ENCODE peak calls at places on chromosomes 11 and 22, in ten cellular contexts. I, Q, O, X, B, P, D, C, U and S are unnamed samples.

GRCh38 chr11:76240143-76240505 is 33.8 kb upstream of the WNT11 start:
- DNase-seq in C (no peak), D (no peak), U (no peak), O (no peak), X (no peak), P (no peak), Q (no peak), B (no peak), I (no peak), S (no peak)

GRCh38 chr11:33690290-33691050 is 10.2 kb downstream of the C11orf91 start:
- DNase-seq in B (peak), U (no peak), D (peak), X (no peak), I (no peak), Q (peak), P (peak), O (peak), C (no peak), S (no peak)

GRCh38 chr22:39593061-39593930 is 22.7 kb downstream of the CACNA1I start:
- DNase-seq in D (peak), P (no peak), B (peak), U (no peak), I (no peak), O (no peak), C (no peak), X (no peak), Q (peak), S (no peak)

GRCh38 chr11:75603791-75604736 is 42.0 kb downstream of the SERPINH1 start:
- DNase-seq in P (no peak), C (no peak), D (peak), B (peak), U (no peak), O (no peak), I (no peak), X (no peak), Q (peak), S (no peak)

GRCh38 chr11:19422257-19422656 is 181.5 kb upstream of the E2F8 start:
- DNase-seq in O (no peak), U (no peak), B (no peak), I (no peak), X (no peak), C (no peak), Q (no peak), P (no peak), D (no peak), S (no peak)

GRCh38 chr11:102345923-102346322 is 1.1 kb upstream of the BIRC2 start:
- DNase-seq in Q (peak), B (peak), D (peak), C (no peak), P (no peak), X (no peak), U (no peak), O (no peak), I (no peak), S (no peak)

GRCh38 chr11:129225190-129225589 is 33.1 kb upstream of the ARHGAP32 start:
- DNase-seq in I (no peak), O (no peak), X (no peak), D (peak), B (no peak), Q (no peak), C (no peak), P (no peak), U (no peak), S (no peak)

GRCh38 chr11:102664001-102664752 is 39.0 kb upstream of the MMP20 start:
- DNase-seq in C (no peak), X (peak), O (no peak), P (no peak), Q (no peak), I (peak), B (no peak), D (peak), U (no peak), S (peak)

GRCh38 chr11:120562806-120563425 is 51.4 kb downstream of the GRIK4 start:
- DNase-seq in P (no peak), C (no peak), X (no peak), O (no peak), I (no peak), Q (no peak), B (no peak), U (no peak), D (no peak), S (no peak)

GRCh38 chr11:114132944-114133394 is 73.5 kb downstream of the ZBTB16 start:
- DNase-seq in B (peak), I (no peak), C (no peak), D (peak), U (no peak), O (no peak), Q (no peak), P (no peak), X (no peak), S (no peak)

GRCh38 chr22:36323855-36324331 is 63.9 kb downstream of the MYH9 start:
- DNase-seq in B (no peak), D (no peak), O (peak), Q (no peak), X (no peak), C (no peak), P (no peak), U (no peak), I (no peak), S (no peak)

GRCh38 chr11:109586789-109587188 is 164.8 kb downstream of the C11orf87 start:
- DNase-seq in O (no peak), X (no peak), D (no peak), I (no peak), C (no peak), B (no peak), U (no peak), P (no peak), Q (no peak), S (no peak)

GRCh38 chr11:6414874-6415328 is 4.0 kb downstream of the APBB1 start:
- DNase-seq in C (no peak), O (no peak), D (no peak), Q (no peak), B (no peak), P (no peak), X (no peak), U (no peak), I (peak), S (no peak)

GRCh38 chr11:82722236-82722635 is 11.4 kb downstream of the FAM181B start:
- DNase-seq in X (no peak), I (no peak), D (no peak), B (no peak), Q (no peak), U (no peak), C (no peak), P (no peak), O (no peak), S (no peak)

GRCh38 chr22:21816787-21817496 is 50.5 kb downstream of the MAPK1 start:
- DNase-seq in Q (peak), O (no peak), P (no peak), C (no peak), X (peak), D (peak), I (peak), B (peak), U (no peak), S (peak)

GRCh38 chr11:61142424-61142823 is 18.8 kb downstream of the VPS37C start:
- DNase-seq in U (no peak), P (no peak), O (no peak), C (no peak), X (no peak), D (no peak), I (no peak), Q (no peak), B (no peak), S (no peak)

GRCh38 chr11:129375731-129376657 is at the start of gene BARX2:
- DNase-seq in C (no peak), D (peak), P (peak), B (no peak), X (peak), I (peak), U (peak), Q (peak), O (no peak), S (no peak)

GRCh38 chr22:29155966-29156365 is 49.7 kb upstream of the EMID1 start:
- DNase-seq in X (no peak), O (no peak), C (no peak), I (no peak), B (no peak), Q (no peak), P (no peak), U (no peak), D (no peak), S (no peak)

GRCh38 chr22:26502688-26503561 is 9.3 kb downstream of the TFIP11 start:
- DNase-seq in P (no peak), Q (no peak), D (peak), U (no peak), C (no peak), X (peak), B (peak), I (peak), O (no peak), S (peak)